ENCODE peak calls at places on chromosomes 6 and 20, in six cellular contexts. One of them, this sample, is unnamed.

GRCh38 chr6:109484161-109484560 is 1.1 kb upstream of the ZBTB24 start:
- DNase-seq in NCI-H1436 treated with DMSO at 0.1 percent for 48 hours: no peak
- DNase-seq in choroid plexus epithelial cell: no peak
- DNase-seq in astrocyte: peak
- DNase-seq in coronary artery: no peak
- DNase-seq in stimulated activated CD4-positive, alpha-beta T cell treated with anti-CD3 and anti-CD28 coated beads, Interleukin-4, amount 100 ng/mL, for 24 hours: no peak
- DNase-seq in this sample: no peak

GRCh38 chr20:56249244-56249955 is 868 bp downstream of the MC3R start:
- DNase-seq in NCI-H1436 treated with DMSO at 0.1 percent for 48 hours: no peak
- DNase-seq in choroid plexus epithelial cell: no peak
- DNase-seq in astrocyte: no peak
- DNase-seq in coronary artery: no peak
- DNase-seq in stimulated activated CD4-positive, alpha-beta T cell treated with anti-CD3 and anti-CD28 coated beads, Interleukin-4, amount 100 ng/mL, for 24 hours: no peak
- DNase-seq in this sample: no peak

GRCh38 chr6:141261016-141261671 is 871.6 kb upstream of the GJE1 start:
- DNase-seq in NCI-H1436 treated with DMSO at 0.1 percent for 48 hours: no peak
- DNase-seq in choroid plexus epithelial cell: no peak
- DNase-seq in astrocyte: no peak
- DNase-seq in coronary artery: no peak
- DNase-seq in stimulated activated CD4-positive, alpha-beta T cell treated with anti-CD3 and anti-CD28 coated beads, Interleukin-4, amount 100 ng/mL, for 24 hours: no peak
- DNase-seq in this sample: no peak

GRCh38 chr6:156717542-156717941 is 59.6 kb upstream of the ARID1B start:
- DNase-seq in NCI-H1436 treated with DMSO at 0.1 percent for 48 hours: no peak
- DNase-seq in choroid plexus epithelial cell: no peak
- DNase-seq in astrocyte: no peak
- DNase-seq in coronary artery: no peak
- DNase-seq in stimulated activated CD4-positive, alpha-beta T cell treated with anti-CD3 and anti-CD28 coated beads, Interleukin-4, amount 100 ng/mL, for 24 hours: no peak
- DNase-seq in this sample: no peak

GRCh38 chr20:36303831-36304230 is 2.3 kb upstream of the DLGAP4 start:
- DNase-seq in NCI-H1436 treated with DMSO at 0.1 percent for 48 hours: no peak
- DNase-seq in choroid plexus epithelial cell: no peak
- DNase-seq in astrocyte: no peak
- DNase-seq in coronary artery: no peak
- DNase-seq in stimulated activated CD4-positive, alpha-beta T cell treated with anti-CD3 and anti-CD28 coated beads, Interleukin-4, amount 100 ng/mL, for 24 hours: no peak
- DNase-seq in this sample: no peak

GRCh38 chr6:18280084-18280483 is 15.8 kb upstream of the DEK start:
- DNase-seq in NCI-H1436 treated with DMSO at 0.1 percent for 48 hours: peak
- DNase-seq in choroid plexus epithelial cell: no peak
- DNase-seq in astrocyte: peak
- DNase-seq in coronary artery: no peak
- DNase-seq in stimulated activated CD4-positive, alpha-beta T cell treated with anti-CD3 and anti-CD28 coated beads, Interleukin-4, amount 100 ng/mL, for 24 hours: no peak
- DNase-seq in this sample: no peak

GRCh38 chr20:14561733-14562132 is 224.3 kb upstream of the FLRT3 start:
- DNase-seq in NCI-H1436 treated with DMSO at 0.1 percent for 48 hours: no peak
- DNase-seq in choroid plexus epithelial cell: peak
- DNase-seq in astrocyte: no peak
- DNase-seq in coronary artery: no peak
- DNase-seq in stimulated activated CD4-positive, alpha-beta T cell treated with anti-CD3 and anti-CD28 coated beads, Interleukin-4, amount 100 ng/mL, for 24 hours: no peak
- DNase-seq in this sample: peak

GRCh38 chr20:9565910-9566550 is 51.6 kb downstream of the LAMP5 start:
- DNase-seq in NCI-H1436 treated with DMSO at 0.1 percent for 48 hours: no peak
- DNase-seq in choroid plexus epithelial cell: no peak
- DNase-seq in astrocyte: no peak
- DNase-seq in coronary artery: no peak
- DNase-seq in stimulated activated CD4-positive, alpha-beta T cell treated with anti-CD3 and anti-CD28 coated beads, Interleukin-4, amount 100 ng/mL, for 24 hours: no peak
- DNase-seq in this sample: no peak

GRCh38 chr6:136737343-136738177 is 54.7 kb downstream of the MAP3K5 start:
- DNase-seq in NCI-H1436 treated with DMSO at 0.1 percent for 48 hours: no peak
- DNase-seq in choroid plexus epithelial cell: peak
- DNase-seq in astrocyte: peak
- DNase-seq in coronary artery: no peak
- DNase-seq in stimulated activated CD4-positive, alpha-beta T cell treated with anti-CD3 and anti-CD28 coated beads, Interleukin-4, amount 100 ng/mL, for 24 hours: no peak
- DNase-seq in this sample: peak

GRCh38 chr6:134675110-134676038 is 274.5 kb downstream of the ALDH8A1 start:
- DNase-seq in NCI-H1436 treated with DMSO at 0.1 percent for 48 hours: peak
- DNase-seq in choroid plexus epithelial cell: no peak
- DNase-seq in astrocyte: no peak
- DNase-seq in coronary artery: no peak
- DNase-seq in stimulated activated CD4-positive, alpha-beta T cell treated with anti-CD3 and anti-CD28 coated beads, Interleukin-4, amount 100 ng/mL, for 24 hours: no peak
- DNase-seq in this sample: no peak

GRCh38 chr6:41942045-41942851 is 640 bp upstream of the CCND3 start:
- DNase-seq in NCI-H1436 treated with DMSO at 0.1 percent for 48 hours: no peak
- DNase-seq in choroid plexus epithelial cell: peak
- DNase-seq in astrocyte: peak
- DNase-seq in coronary artery: no peak
- DNase-seq in stimulated activated CD4-positive, alpha-beta T cell treated with anti-CD3 and anti-CD28 coated beads, Interleukin-4, amount 100 ng/mL, for 24 hours: no peak
- DNase-seq in this sample: peak

This sample was measured in IMR-90.